ENCODE peak calls at places on chromosomes 11 and 22, in nine cellular contexts. One of them, this sample, is unnamed.

GRCh38 chr11:31903225-31904074 is 92.3 kb upstream of the PAX6 start:
- DNase-seq in astrocyte of the spinal cord: no peak
- DNase-seq in Panc1: no peak
- DNase-seq in testis: no peak
- DNase-seq in thoracic aorta: no peak
- DNase-seq in PC-9: no peak
- DNase-seq in fibroblast of pulmonary artery: no peak
- DNase-seq in gastrocnemius medialis: peak
- DNase-seq in uterus: no peak
- DNase-seq in this sample: peak

GRCh38 chr11:76686261-76687079 is 15.9 kb upstream of the LRRC32 start:
- DNase-seq in PC-9: no peak
- DNase-seq in astrocyte of the spinal cord: no peak
- DNase-seq in testis: no peak
- DNase-seq in thoracic aorta: no peak
- DNase-seq in fibroblast of pulmonary artery: no peak
- DNase-seq in gastrocnemius medialis: no peak
- DNase-seq in uterus: no peak
- DNase-seq in Panc1: no peak
- DNase-seq in this sample: no peak

GRCh38 chr22:35781898-35782297 is 64.2 kb downstream of the APOL5 start:
- DNase-seq in Panc1: no peak
- DNase-seq in fibroblast of pulmonary artery: no peak
- DNase-seq in astrocyte of the spinal cord: no peak
- DNase-seq in testis: no peak
- DNase-seq in gastrocnemius medialis: no peak
- DNase-seq in PC-9: no peak
- DNase-seq in uterus: no peak
- DNase-seq in thoracic aorta: no peak
- DNase-seq in this sample: no peak

GRCh38 chr22:38835888-38836301 is 7.9 kb downstream of the NPTXR start:
- DNase-seq in gastrocnemius medialis: no peak
- DNase-seq in astrocyte of the spinal cord: peak
- DNase-seq in uterus: no peak
- DNase-seq in thoracic aorta: no peak
- DNase-seq in Panc1: no peak
- DNase-seq in testis: no peak
- DNase-seq in fibroblast of pulmonary artery: no peak
- DNase-seq in PC-9: no peak
- DNase-seq in this sample: no peak

GRCh38 chr11:96052921-96053631 is 129.2 kb upstream of the MTMR2 start:
- DNase-seq in gastrocnemius medialis: no peak
- DNase-seq in testis: no peak
- DNase-seq in thoracic aorta: no peak
- DNase-seq in Panc1: no peak
- DNase-seq in PC-9: peak
- DNase-seq in astrocyte of the spinal cord: peak
- DNase-seq in fibroblast of pulmonary artery: peak
- DNase-seq in uterus: no peak
- DNase-seq in this sample: no peak

GRCh38 chr22:37561209-37562048 is 1.1 kb downstream of the CDC42EP1 start:
- DNase-seq in gastrocnemius medialis: peak
- DNase-seq in PC-9: peak
- DNase-seq in thoracic aorta: peak
- DNase-seq in fibroblast of pulmonary artery: peak
- DNase-seq in uterus: peak
- DNase-seq in testis: peak
- DNase-seq in Panc1: no peak
- DNase-seq in astrocyte of the spinal cord: peak
- DNase-seq in this sample: peak

GRCh38 chr11:45993438-45994064 is 71.1 kb downstream of the LARGE2 start:
- DNase-seq in thoracic aorta: no peak
- DNase-seq in gastrocnemius medialis: no peak
- DNase-seq in fibroblast of pulmonary artery: peak
- DNase-seq in astrocyte of the spinal cord: peak
- DNase-seq in uterus: peak
- DNase-seq in PC-9: no peak
- DNase-seq in Panc1: no peak
- DNase-seq in testis: peak
- DNase-seq in this sample: peak

GRCh38 chr11:17927643-17928343 is 85.1 kb downstream of the SERGEF start:
- DNase-seq in thoracic aorta: no peak
- DNase-seq in testis: no peak
- DNase-seq in uterus: no peak
- DNase-seq in fibroblast of pulmonary artery: peak
- DNase-seq in astrocyte of the spinal cord: peak
- DNase-seq in gastrocnemius medialis: peak
- DNase-seq in Panc1: no peak
- DNase-seq in PC-9: no peak
- DNase-seq in this sample: no peak

GRCh38 chr11:119666463-119667131 is 62.4 kb downstream of the NECTIN1 start:
- DNase-seq in Panc1: peak
- DNase-seq in PC-9: peak
- DNase-seq in thoracic aorta: no peak
- DNase-seq in fibroblast of pulmonary artery: peak
- DNase-seq in astrocyte of the spinal cord: peak
- DNase-seq in gastrocnemius medialis: peak
- DNase-seq in testis: peak
- DNase-seq in uterus: peak
- DNase-seq in this sample: peak

GRCh38 chr22:23767303-23767672 is 484 bp downstream of the CHCHD10 start:
- DNase-seq in fibroblast of pulmonary artery: no peak
- DNase-seq in testis: no peak
- DNase-seq in Panc1: no peak
- DNase-seq in gastrocnemius medialis: peak
- DNase-seq in astrocyte of the spinal cord: no peak
- DNase-seq in thoracic aorta: no peak
- DNase-seq in PC-9: no peak
- DNase-seq in uterus: no peak
- DNase-seq in this sample: no peak

GRCh38 chr22:23762866-23763578 is at the start of gene C22orf15:
- DNase-seq in uterus: no peak
- DNase-seq in thoracic aorta: no peak
- DNase-seq in PC-9: no peak
- DNase-seq in Panc1: no peak
- DNase-seq in astrocyte of the spinal cord: peak
- DNase-seq in fibroblast of pulmonary artery: peak
- DNase-seq in gastrocnemius medialis: no peak
- DNase-seq in testis: no peak
- DNase-seq in this sample: no peak

GRCh38 chr22:23760056-23760455 is 2.7 kb upstream of the C22orf15 start:
- DNase-seq in thoracic aorta: no peak
- DNase-seq in Panc1: no peak
- DNase-seq in PC-9: no peak
- DNase-seq in gastrocnemius medialis: no peak
- DNase-seq in testis: no peak
- DNase-seq in uterus: no peak
- DNase-seq in astrocyte of the spinal cord: no peak
- DNase-seq in fibroblast of pulmonary artery: no peak
- DNase-seq in this sample: no peak

GRCh38 chr22:23764931-23765881 is 2.4 kb downstream of the C22orf15 start:
- DNase-seq in Panc1: no peak
- DNase-seq in gastrocnemius medialis: peak
- DNase-seq in astrocyte of the spinal cord: no peak
- DNase-seq in fibroblast of pulmonary artery: no peak
- DNase-seq in uterus: no peak
- DNase-seq in PC-9: no peak
- DNase-seq in thoracic aorta: no peak
- DNase-seq in testis: no peak
- DNase-seq in this sample: no peak

GRCh38 chr22:23763579-23764331 is 965 bp downstream of the C22orf15 start:
- DNase-seq in Panc1: no peak
- DNase-seq in uterus: no peak
- DNase-seq in astrocyte of the spinal cord: no peak
- DNase-seq in PC-9: no peak
- DNase-seq in thoracic aorta: no peak
- DNase-seq in testis: no peak
- DNase-seq in gastrocnemius medialis: peak
- DNase-seq in fibroblast of pulmonary artery: no peak
- DNase-seq in this sample: no peak
- H3K4me3 ChIP-seq in Panc1: no peak
- H3K4me3 ChIP-seq in uterus: no peak
- H3K4me3 ChIP-seq in astrocyte of the spinal cord: peak
- H3K4me3 ChIP-seq in PC-9: no peak
- H3K4me3 ChIP-seq in thoracic aorta: peak
- H3K4me3 ChIP-seq in testis: no peak
- H3K4me3 ChIP-seq in gastrocnemius medialis: no peak
- H3K4me3 ChIP-seq in fibroblast of pulmonary artery: no peak
- H3K4me3 ChIP-seq in this sample: peak

GRCh38 chr11:121099364-121099763 is 1.7 kb upstream of the TECTA start:
- DNase-seq in uterus: no peak
- DNase-seq in thoracic aorta: no peak
- DNase-seq in Panc1: no peak
- DNase-seq in astrocyte of the spinal cord: no peak
- DNase-seq in fibroblast of pulmonary artery: no peak
- DNase-seq in testis: no peak
- DNase-seq in gastrocnemius medialis: no peak
- DNase-seq in PC-9: no peak
- DNase-seq in this sample: no peak

GRCh38 chr11:121104223-121104831 is 3.3 kb downstream of the TECTA start:
- DNase-seq in uterus: peak
- DNase-seq in astrocyte of the spinal cord: no peak
- DNase-seq in PC-9: no peak
- DNase-seq in Panc1: no peak
- DNase-seq in thoracic aorta: no peak
- DNase-seq in testis: peak
- DNase-seq in fibroblast of pulmonary artery: no peak
- DNase-seq in gastrocnemius medialis: peak
- DNase-seq in this sample: peak

GRCh38 chr11:121100943-121101342 is at the start of gene TECTA:
- DNase-seq in uterus: no peak
- DNase-seq in thoracic aorta: no peak
- DNase-seq in Panc1: no peak
- DNase-seq in testis: no peak
- DNase-seq in fibroblast of pulmonary artery: no peak
- DNase-seq in astrocyte of the spinal cord: no peak
- DNase-seq in gastrocnemius medialis: no peak
- DNase-seq in PC-9: no peak
- DNase-seq in this sample: no peak

GRCh38 chr11:121095561-121095960 is 5.5 kb upstream of the TECTA start:
- DNase-seq in astrocyte of the spinal cord: no peak
- DNase-seq in PC-9: no peak
- DNase-seq in Panc1: no peak
- DNase-seq in thoracic aorta: no peak
- DNase-seq in fibroblast of pulmonary artery: no peak
- DNase-seq in gastrocnemius medialis: no peak
- DNase-seq in uterus: no peak
- DNase-seq in testis: no peak
- DNase-seq in this sample: no peak

DNA sequence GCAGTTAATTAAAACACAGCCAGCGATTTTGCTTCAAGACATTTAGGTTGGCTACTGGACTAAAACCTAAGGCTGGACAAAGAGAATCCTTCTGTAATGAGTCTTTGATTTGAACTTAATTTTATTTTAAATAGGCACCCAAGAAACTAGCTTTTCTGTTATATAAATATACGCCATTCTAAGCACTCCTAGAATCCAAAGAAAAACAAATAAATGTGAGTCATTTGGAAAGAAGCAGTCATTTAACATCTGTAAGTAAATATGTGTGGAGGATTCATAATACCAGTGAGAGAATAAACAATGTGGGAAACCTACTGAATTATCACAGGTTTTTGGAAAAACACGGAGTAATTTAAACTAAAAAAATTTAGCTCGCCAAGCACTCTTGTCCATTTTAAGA is 1.2 kb upstream of the TECTA start:
- DNase-seq in Panc1: no peak
- DNase-seq in fibroblast of pulmonary artery: no peak
- DNase-seq in testis: no peak
- DNase-seq in PC-9: no peak
- DNase-seq in gastrocnemius medialis: no peak
- DNase-seq in astrocyte of the spinal cord: peak
- DNase-seq in uterus: no peak
- DNase-seq in thoracic aorta: no peak
- DNase-seq in this sample: no peak
- TF ChIP-seq CTCF in Panc1: no peak
- TF ChIP-seq CTCF in fibroblast of pulmonary artery: no peak
- TF ChIP-seq CTCF in testis: no peak
- TF ChIP-seq CTCF in PC-9: no peak
- TF ChIP-seq CTCF in gastrocnemius medialis: no peak
- TF ChIP-seq CTCF in astrocyte of the spinal cord: no peak
- TF ChIP-seq CTCF in uterus: no peak
- TF ChIP-seq CTCF in thoracic aorta: no peak
- TF ChIP-seq CTCF in this sample: no peak

GRCh38 chr22:19880786-19881569 is 26.3 kb upstream of the GNB1L start:
- DNase-seq in thoracic aorta: no peak
- DNase-seq in astrocyte of the spinal cord: peak
- DNase-seq in PC-9: peak
- DNase-seq in Panc1: peak
- DNase-seq in fibroblast of pulmonary artery: peak
- DNase-seq in uterus: peak
- DNase-seq in gastrocnemius medialis: peak
- DNase-seq in testis: no peak
- DNase-seq in this sample: peak
- H3K4me3 ChIP-seq in thoracic aorta: peak
- H3K4me3 ChIP-seq in astrocyte of the spinal cord: peak
- H3K4me3 ChIP-seq in PC-9: no peak
- H3K4me3 ChIP-seq in Panc1: peak
- H3K4me3 ChIP-seq in fibroblast of pulmonary artery: peak
- H3K4me3 ChIP-seq in uterus: no peak
- H3K4me3 ChIP-seq in gastrocnemius medialis: no peak
- H3K4me3 ChIP-seq in testis: no peak
- H3K4me3 ChIP-seq in this sample: peak

GRCh38 chr22:31695423-31695822 is 33.4 kb upstream of the PISD start:
- DNase-seq in PC-9: no peak
- DNase-seq in gastrocnemius medialis: no peak
- DNase-seq in Panc1: no peak
- DNase-seq in astrocyte of the spinal cord: no peak
- DNase-seq in testis: no peak
- DNase-seq in uterus: no peak
- DNase-seq in fibroblast of pulmonary artery: peak
- DNase-seq in thoracic aorta: no peak
- DNase-seq in this sample: no peak

GRCh38 chr22:31691408-31691807 is 29.4 kb upstream of the PISD start:
- DNase-seq in gastrocnemius medialis: no peak
- DNase-seq in fibroblast of pulmonary artery: no peak
- DNase-seq in PC-9: no peak
- DNase-seq in Panc1: no peak
- DNase-seq in thoracic aorta: no peak
- DNase-seq in astrocyte of the spinal cord: no peak
- DNase-seq in testis: no peak
- DNase-seq in uterus: no peak
- DNase-seq in this sample: no peak

GRCh38 chr22:31692186-31692886 is 30.3 kb upstream of the PISD start:
- DNase-seq in uterus: no peak
- DNase-seq in gastrocnemius medialis: no peak
- DNase-seq in thoracic aorta: no peak
- DNase-seq in PC-9: no peak
- DNase-seq in fibroblast of pulmonary artery: peak
- DNase-seq in Panc1: no peak
- DNase-seq in astrocyte of the spinal cord: peak
- DNase-seq in testis: no peak
- DNase-seq in this sample: no peak
- TF ChIP-seq CTCF in uterus: no peak
- TF ChIP-seq CTCF in gastrocnemius medialis: no peak
- TF ChIP-seq CTCF in thoracic aorta: no peak
- TF ChIP-seq CTCF in PC-9: no peak
- TF ChIP-seq CTCF in fibroblast of pulmonary artery: no peak
- TF ChIP-seq CTCF in Panc1: no peak
- TF ChIP-seq CTCF in astrocyte of the spinal cord: no peak
- TF ChIP-seq CTCF in testis: no peak
- TF ChIP-seq CTCF in this sample: no peak

GRCh38 chr11:110094298-110095073 is 1.3 kb downstream of the ZC3H12C start:
- DNase-seq in testis: no peak
- DNase-seq in astrocyte of the spinal cord: no peak
- DNase-seq in fibroblast of pulmonary artery: no peak
- DNase-seq in PC-9: no peak
- DNase-seq in thoracic aorta: no peak
- DNase-seq in uterus: no peak
- DNase-seq in gastrocnemius medialis: no peak
- DNase-seq in Panc1: no peak
- DNase-seq in this sample: no peak
- H3K4me3 ChIP-seq in testis: peak
- H3K4me3 ChIP-seq in astrocyte of the spinal cord: peak
- H3K4me3 ChIP-seq in fibroblast of pulmonary artery: peak
- H3K4me3 ChIP-seq in PC-9: peak
- H3K4me3 ChIP-seq in thoracic aorta: peak
- H3K4me3 ChIP-seq in uterus: peak
- H3K4me3 ChIP-seq in gastrocnemius medialis: peak
- H3K4me3 ChIP-seq in Panc1: peak
- H3K4me3 ChIP-seq in this sample: peak

This sample was measured in left ventricle myocardium inferior.